ENCODE peak calls at places on chromosomes 13 and 19, in seven cellular contexts. One of them, this sample, is unnamed.

GRCh38 chr13:66492479-66492878 is 737.7 kb downstream of the PCDH9 start:
- DNase-seq in transverse colon: no peak
- DNase-seq in psoas muscle: no peak
- DNase-seq in sigmoid colon: no peak
- DNase-seq in fibroblast of lung: no peak
- DNase-seq in H9: peak
- DNase-seq in heart right ventricle: no peak
- DNase-seq in this sample: no peak

GRCh38 chr13:96181886-96182285 is 92.0 kb downstream of the HS6ST3 start:
- DNase-seq in heart right ventricle: no peak
- DNase-seq in H9: no peak
- DNase-seq in transverse colon: no peak
- DNase-seq in psoas muscle: no peak
- DNase-seq in sigmoid colon: no peak
- DNase-seq in fibroblast of lung: no peak
- DNase-seq in this sample: no peak

GRCh38 chr19:54211214-54211613 is 10.6 kb downstream of the RPS9 start:
- DNase-seq in psoas muscle: no peak
- DNase-seq in heart right ventricle: no peak
- DNase-seq in H9: no peak
- DNase-seq in transverse colon: no peak
- DNase-seq in fibroblast of lung: no peak
- DNase-seq in sigmoid colon: no peak
- DNase-seq in this sample: no peak

GRCh38 chr19:12777217-12778019 is 2.1 kb upstream of the HOOK2 start:
- DNase-seq in H9: peak
- DNase-seq in fibroblast of lung: peak
- DNase-seq in transverse colon: peak
- DNase-seq in sigmoid colon: peak
- DNase-seq in heart right ventricle: peak
- DNase-seq in psoas muscle: peak
- DNase-seq in this sample: peak

GRCh38 chr13:109733550-109733949 is 52.8 kb downstream of the IRS2 start:
- DNase-seq in fibroblast of lung: no peak
- DNase-seq in psoas muscle: no peak
- DNase-seq in H9: no peak
- DNase-seq in heart right ventricle: no peak
- DNase-seq in transverse colon: no peak
- DNase-seq in sigmoid colon: no peak
- DNase-seq in this sample: no peak

GRCh38 chr19:50705422-50706019 is 14.1 kb downstream of the SHANK1 start:
- DNase-seq in sigmoid colon: no peak
- DNase-seq in H9: peak
- DNase-seq in psoas muscle: no peak
- DNase-seq in fibroblast of lung: peak
- DNase-seq in heart right ventricle: no peak
- DNase-seq in transverse colon: no peak
- DNase-seq in this sample: peak

GRCh38 chr13:35518337-35518736 is 41.8 kb upstream of the MAB21L1 start:
- DNase-seq in sigmoid colon: no peak
- DNase-seq in psoas muscle: no peak
- DNase-seq in fibroblast of lung: no peak
- DNase-seq in H9: no peak
- DNase-seq in heart right ventricle: no peak
- DNase-seq in transverse colon: no peak
- DNase-seq in this sample: no peak

GRCh38 chr13:77878186-77878585 is 40.4 kb downstream of the EDNRB start:
- DNase-seq in psoas muscle: no peak
- DNase-seq in transverse colon: no peak
- DNase-seq in sigmoid colon: no peak
- DNase-seq in heart right ventricle: no peak
- DNase-seq in fibroblast of lung: no peak
- DNase-seq in H9: no peak
- DNase-seq in this sample: no peak

GRCh38 chr19:3880471-3881271 is at the start of gene ATCAY:
- DNase-seq in transverse colon: no peak
- DNase-seq in fibroblast of lung: no peak
- DNase-seq in psoas muscle: no peak
- DNase-seq in sigmoid colon: no peak
- DNase-seq in H9: peak
- DNase-seq in heart right ventricle: no peak
- DNase-seq in this sample: no peak

GRCh38 chr13:65028101-65028500 is 2202.0 kb downstream of the PCDH9 start:
- DNase-seq in transverse colon: no peak
- DNase-seq in psoas muscle: no peak
- DNase-seq in sigmoid colon: no peak
- DNase-seq in heart right ventricle: no peak
- DNase-seq in fibroblast of lung: no peak
- DNase-seq in H9: no peak
- DNase-seq in this sample: no peak

GRCh38 chr19:39539519-39540332 is at the start of gene EID2:
- DNase-seq in fibroblast of lung: peak
- DNase-seq in H9: peak
- DNase-seq in psoas muscle: peak
- DNase-seq in transverse colon: peak
- DNase-seq in sigmoid colon: peak
- DNase-seq in heart right ventricle: peak
- DNase-seq in this sample: peak

GRCh38 chr13:27404680-27405079 is 19.7 kb upstream of the GTF3A start:
- DNase-seq in H9: no peak
- DNase-seq in sigmoid colon: no peak
- DNase-seq in heart right ventricle: no peak
- DNase-seq in psoas muscle: no peak
- DNase-seq in fibroblast of lung: no peak
- DNase-seq in transverse colon: peak
- DNase-seq in this sample: no peak

GRCh38 chr13:68927387-68928026 is 1180.1 kb upstream of the ATXN8OS start:
- DNase-seq in transverse colon: peak
- DNase-seq in psoas muscle: no peak
- DNase-seq in heart right ventricle: no peak
- DNase-seq in sigmoid colon: no peak
- DNase-seq in fibroblast of lung: peak
- DNase-seq in H9: peak
- DNase-seq in this sample: peak

GRCh38 chr13:99969934-99970760 is 1.4 kb downstream of the ZIC5 start:
- DNase-seq in fibroblast of lung: no peak
- DNase-seq in transverse colon: no peak
- DNase-seq in H9: peak
- DNase-seq in heart right ventricle: no peak
- DNase-seq in psoas muscle: no peak
- DNase-seq in sigmoid colon: no peak
- DNase-seq in this sample: no peak

GRCh38 chr13:64782459-64782858 is 2447.7 kb downstream of the PCDH9 start:
- DNase-seq in transverse colon: no peak
- DNase-seq in fibroblast of lung: no peak
- DNase-seq in H9: no peak
- DNase-seq in heart right ventricle: no peak
- DNase-seq in psoas muscle: no peak
- DNase-seq in sigmoid colon: no peak
- DNase-seq in this sample: no peak

GRCh38 chr19:17055636-17056035 is 19.6 kb downstream of the HAUS8 start:
- DNase-seq in fibroblast of lung: no peak
- DNase-seq in psoas muscle: no peak
- DNase-seq in H9: no peak
- DNase-seq in transverse colon: no peak
- DNase-seq in heart right ventricle: no peak
- DNase-seq in sigmoid colon: no peak
- DNase-seq in this sample: no peak

GRCh38 chr19:2495651-2496316 is 19.9 kb downstream of the GADD45B start:
- DNase-seq in sigmoid colon: peak
- DNase-seq in transverse colon: peak
- DNase-seq in psoas muscle: peak
- DNase-seq in H9: no peak
- DNase-seq in heart right ventricle: peak
- DNase-seq in fibroblast of lung: peak
- DNase-seq in this sample: no peak

GRCh38 chr13:101706651-101707050 is 254.2 kb downstream of the ITGBL1 start:
- DNase-seq in psoas muscle: no peak
- DNase-seq in fibroblast of lung: peak
- DNase-seq in heart right ventricle: no peak
- DNase-seq in H9: no peak
- DNase-seq in transverse colon: peak
- DNase-seq in sigmoid colon: no peak
- DNase-seq in this sample: peak

GRCh38 chr19:19528721-19529490 is at the start of gene YJEFN3:
- DNase-seq in heart right ventricle: no peak
- DNase-seq in fibroblast of lung: no peak
- DNase-seq in psoas muscle: no peak
- DNase-seq in H9: peak
- DNase-seq in transverse colon: no peak
- DNase-seq in sigmoid colon: no peak
- DNase-seq in this sample: no peak

GRCh38 chr13:57846600-57847173 is 215.1 kb downstream of the PCDH17 start:
- DNase-seq in H9: no peak
- DNase-seq in heart right ventricle: no peak
- DNase-seq in sigmoid colon: no peak
- DNase-seq in psoas muscle: no peak
- DNase-seq in transverse colon: no peak
- DNase-seq in fibroblast of lung: no peak
- DNase-seq in this sample: no peak

DNA sequence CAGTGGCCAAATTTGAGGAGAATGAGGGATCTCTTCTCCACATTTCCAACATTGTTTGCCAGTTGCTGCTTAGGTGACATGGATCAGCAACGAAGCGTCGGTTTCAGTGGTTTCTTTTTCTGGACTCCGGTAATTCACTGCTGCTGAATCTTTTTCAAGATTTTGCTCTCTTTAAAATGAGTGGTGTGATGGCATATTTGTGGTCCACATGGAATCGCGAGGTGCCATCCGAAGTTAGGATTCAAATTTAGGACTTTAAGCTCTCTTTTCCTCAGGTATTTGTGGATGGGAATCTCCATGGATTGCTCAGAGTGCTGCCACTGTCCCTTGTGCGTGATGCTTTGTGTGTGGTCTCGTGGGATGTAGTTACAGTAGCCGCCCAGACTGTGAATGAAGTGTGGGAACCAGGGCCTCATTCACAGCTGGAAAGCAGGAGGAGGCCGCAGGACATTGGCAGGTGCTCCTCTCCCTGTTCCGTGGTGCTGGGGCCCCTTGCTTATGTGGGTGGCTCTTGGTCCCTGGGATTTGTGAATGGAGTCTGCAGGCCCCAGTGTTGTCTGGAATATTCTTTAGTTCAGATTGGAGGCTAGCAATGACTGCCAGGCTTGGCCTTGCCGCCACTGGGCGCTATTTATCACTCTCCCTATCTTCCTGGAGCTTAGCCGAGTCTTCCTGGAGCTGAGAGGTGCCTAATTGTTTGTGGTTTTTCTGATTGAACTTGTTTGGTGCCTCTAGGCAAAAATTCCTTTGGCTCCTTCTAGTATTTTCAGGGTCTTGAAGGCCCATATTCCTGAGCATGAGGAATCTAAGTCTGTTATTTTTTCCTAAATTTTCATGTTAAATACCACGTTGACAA is 1.5 kb downstream of the ILF3 start:
- DNase-seq in transverse colon: peak
- DNase-seq in sigmoid colon: no peak
- DNase-seq in H9: no peak
- DNase-seq in heart right ventricle: no peak
- DNase-seq in psoas muscle: no peak
- DNase-seq in fibroblast of lung: no peak
- DNase-seq in this sample: no peak
- TF ChIP-seq CTCF in transverse colon: peak
- TF ChIP-seq CTCF in sigmoid colon: no peak
- TF ChIP-seq CTCF in H9: no peak
- TF ChIP-seq CTCF in heart right ventricle: no peak
- TF ChIP-seq CTCF in psoas muscle: peak
- TF ChIP-seq CTCF in fibroblast of lung: no peak
- TF ChIP-seq CTCF in this sample: no peak

GRCh38 chr13:34048652-34049051 is 230.7 kb downstream of the RFC3 start:
- DNase-seq in H9: no peak
- DNase-seq in transverse colon: no peak
- DNase-seq in sigmoid colon: no peak
- DNase-seq in heart right ventricle: no peak
- DNase-seq in psoas muscle: no peak
- DNase-seq in fibroblast of lung: no peak
- DNase-seq in this sample: peak
- H3K27ac ChIP-seq in H9: no peak
- H3K27ac ChIP-seq in transverse colon: no peak
- H3K27ac ChIP-seq in sigmoid colon: no peak
- H3K27ac ChIP-seq in heart right ventricle: no peak
- H3K27ac ChIP-seq in psoas muscle: no peak
- H3K27ac ChIP-seq in fibroblast of lung: no peak
- H3K27ac ChIP-seq in this sample: no peak

DNA sequence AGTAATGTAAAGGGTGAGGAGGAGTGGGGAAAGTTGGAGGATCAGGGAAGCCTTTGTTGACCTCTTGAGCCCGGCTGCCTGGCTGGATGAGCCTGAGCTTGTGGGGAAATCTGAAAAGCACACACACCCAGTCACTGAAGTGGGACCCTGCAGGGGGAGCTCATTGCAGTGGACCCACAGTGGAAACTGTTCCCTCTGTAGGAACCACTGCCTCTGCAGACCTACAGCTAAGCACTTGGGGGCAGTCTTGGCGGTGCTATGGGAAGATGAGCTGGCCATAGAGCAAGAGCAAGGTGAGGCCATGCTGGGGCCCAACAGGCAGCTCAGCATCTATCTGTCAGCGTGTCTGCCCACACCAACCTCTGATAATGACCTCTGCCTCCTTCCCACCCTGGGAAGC is 294.8 kb downstream of the TSHZ3 start:
- DNase-seq in transverse colon: peak
- DNase-seq in psoas muscle: no peak
- DNase-seq in sigmoid colon: no peak
- DNase-seq in heart right ventricle: peak
- DNase-seq in fibroblast of lung: peak
- DNase-seq in H9: peak
- DNase-seq in this sample: peak
- TF ChIP-seq CTCF in transverse colon: peak
- TF ChIP-seq CTCF in psoas muscle: peak
- TF ChIP-seq CTCF in sigmoid colon: no peak
- TF ChIP-seq CTCF in heart right ventricle: peak
- TF ChIP-seq CTCF in fibroblast of lung: peak
- TF ChIP-seq CTCF in H9: peak
- TF ChIP-seq CTCF in this sample: no peak

GRCh38 chr19:7832009-7832408 is 2.0 kb downstream of the EVI5L start:
- DNase-seq in heart right ventricle: no peak
- DNase-seq in sigmoid colon: no peak
- DNase-seq in fibroblast of lung: no peak
- DNase-seq in psoas muscle: no peak
- DNase-seq in H9: no peak
- DNase-seq in transverse colon: no peak
- DNase-seq in this sample: no peak

GRCh38 chr19:7830823-7831222 is 805 bp downstream of the EVI5L start:
- DNase-seq in psoas muscle: no peak
- DNase-seq in transverse colon: no peak
- DNase-seq in fibroblast of lung: no peak
- DNase-seq in sigmoid colon: no peak
- DNase-seq in heart right ventricle: no peak
- DNase-seq in H9: no peak
- DNase-seq in this sample: no peak

GRCh38 chr19:7831452-7831851 is 1.4 kb downstream of the EVI5L start:
- DNase-seq in transverse colon: peak
- DNase-seq in heart right ventricle: no peak
- DNase-seq in psoas muscle: no peak
- DNase-seq in sigmoid colon: no peak
- DNase-seq in fibroblast of lung: peak
- DNase-seq in H9: peak
- DNase-seq in this sample: peak

GRCh38 chr19:7833225-7834156 is 3.5 kb downstream of the EVI5L start:
- DNase-seq in transverse colon: peak
- DNase-seq in psoas muscle: no peak
- DNase-seq in heart right ventricle: peak
- DNase-seq in H9: no peak
- DNase-seq in fibroblast of lung: peak
- DNase-seq in sigmoid colon: no peak
- DNase-seq in this sample: peak

GRCh38 chr19:7832781-7833180 is 2.8 kb downstream of the EVI5L start:
- DNase-seq in transverse colon: no peak
- DNase-seq in heart right ventricle: no peak
- DNase-seq in H9: no peak
- DNase-seq in fibroblast of lung: no peak
- DNase-seq in sigmoid colon: no peak
- DNase-seq in psoas muscle: no peak
- DNase-seq in this sample: no peak
- H3K27ac ChIP-seq in transverse colon: peak
- H3K27ac ChIP-seq in heart right ventricle: no peak
- H3K27ac ChIP-seq in H9: no peak
- H3K27ac ChIP-seq in fibroblast of lung: no peak
- H3K27ac ChIP-seq in sigmoid colon: no peak
- H3K27ac ChIP-seq in psoas muscle: no peak
- H3K27ac ChIP-seq in this sample: peak

This sample was measured in RWPE1.